ENCODE peak calls at places on chromosomes 3 and 15, in eight cellular contexts. O is cardiac fibroblast; V is trophoblast cell; C is ureter; T is effector memory CD4-positive, alpha-beta T cell; L is NCI-H446 treated with DMSO at 0.1 percent for 48 hours; W is effector CD8-positive, alpha-beta T cell; R is NCI-H1092. M is an unnamed sample.
A peak's percentile ranks its signal among the peaks of the same experiment; 100 is the strongest.

GRCh38 chr3:52317601-52318000 is 1.5 kb downstream of the DNAH1 start:
- DNase-seq in O (peak; percentile 39), L (no peak), R (no peak), C (peak; percentile 77), T (peak; percentile 47), V (peak; percentile 83), W (peak; percentile 58), M (peak; percentile 58)

GRCh38 chr3:146203761-146204160 is 42.8 kb upstream of the PLOD2 start:
- DNase-seq in C (no peak), L (no peak), W (no peak), V (no peak), O (no peak), T (no peak), R (no peak), M (no peak)

GRCh38 chr15:40087095-40087805 is 21.4 kb downstream of the BMF start:
- DNase-seq in C (no peak), W (no peak), L (no peak), O (no peak), V (no peak), T (no peak), R (no peak), M (no peak)

GRCh38 chr3:39978293-39978692 is 168.9 kb downstream of the MYRIP start:
- DNase-seq in O (no peak), R (no peak), C (no peak), T (no peak), W (no peak), L (no peak), V (no peak), M (no peak)

GRCh38 chr15:44340410-44340809 is 51.9 kb downstream of the GOLM2 start:
- DNase-seq in O (peak; percentile 85), R (no peak), V (peak; percentile 68), W (no peak), L (no peak), C (no peak), T (no peak), M (no peak)

GRCh38 chr3:183080628-183081027 is 18.7 kb downstream of the MCCC1 start:
- DNase-seq in V (no peak), O (no peak), T (no peak), C (no peak), L (no peak), W (no peak), R (no peak), M (no peak)

GRCh38 chr3:45947361-45947760 is 4.1 kb downstream of the CXCR6 start:
- DNase-seq in T (no peak), O (no peak), R (no peak), W (no peak), C (no peak), V (no peak), L (no peak), M (no peak)

GRCh38 chr3:114060906-114061655 is 4.5 kb downstream of the QTRT2 start:
- DNase-seq in R (no peak), T (no peak), V (no peak), C (no peak), W (no peak), L (no peak), O (no peak), M (no peak)

GRCh38 chr3:13650210-13651056 is 101.5 kb downstream of the FBLN2 start:
- DNase-seq in O (peak; percentile 69), V (peak; percentile 88), R (peak; percentile 67), C (peak; percentile 79), W (peak; percentile 78), L (no peak), T (peak; percentile 55), M (peak; percentile 46)

GRCh38 chr15:25054943-25055342 is 100.2 kb downstream of the SNRPN start:
- DNase-seq in R (no peak), L (no peak), V (no peak), W (no peak), T (no peak), O (no peak), C (peak; percentile 24), M (no peak)

GRCh38 chr3:11530153-11530721 is 113.5 kb downstream of the VGLL4 start:
- DNase-seq in L (no peak), O (peak; percentile 97), W (no peak), V (no peak), T (no peak), C (peak; percentile 81), R (no peak), M (no peak)

GRCh38 chr3:126567696-126568438 is 9.1 kb upstream of the C3orf22 start:
- DNase-seq in R (no peak), W (no peak), C (no peak), L (no peak), V (no peak), T (no peak), O (no peak), M (no peak)

GRCh38 chr15:25250011-25250596 is 188.7 kb downstream of the UBE3A start:
- DNase-seq in O (no peak), C (no peak), V (no peak), L (no peak), R (no peak), T (no peak), W (no peak), M (no peak)

GRCh38 chr3:187783098-187783497 is 37.8 kb upstream of the BCL6 start:
- DNase-seq in T (no peak), V (peak; percentile 84), C (no peak), W (no peak), L (peak; percentile 91), R (no peak), O (peak; percentile 77), M (no peak)

GRCh38 chr3:150449169-150449721 is 41.1 kb downstream of the TSC22D2 start:
- DNase-seq in C (no peak), T (no peak), W (no peak), V (peak; percentile 62), R (no peak), L (no peak), O (peak; percentile 73), M (no peak)

GRCh38 chr3:195187609-195188529 is 83.1 kb downstream of the XXYLT1 start:
- DNase-seq in V (peak; percentile 25), R (no peak), W (no peak), C (no peak), T (no peak), L (no peak), O (peak; percentile 69), M (no peak)

GRCh38 chr3:39150170-39150802 is 3.1 kb downstream of the CSRNP1 start:
- DNase-seq in W (no peak), C (no peak), T (no peak), V (no peak), R (no peak), O (no peak), L (no peak), M (no peak)

GRCh38 chr3:152331018-152331541 is 62.4 kb downstream of the MBNL1 start:
- DNase-seq in W (no peak), C (no peak), O (peak; percentile 93), V (peak; percentile 31), T (no peak), L (no peak), R (no peak), M (no peak)

GRCh38 chr3:14130230-14130629 is 5.4 kb downstream of the TMEM43 start:
- DNase-seq in V (no peak), R (no peak), O (no peak), T (no peak), L (no peak), C (no peak), W (no peak), M (no peak)

GRCh38 chr3:33879540-33879939 is 81.1 kb downstream of the PDCD6IP start:
- DNase-seq in W (no peak), O (no peak), T (no peak), C (no peak), V (no peak), R (no peak), L (no peak), M (no peak)

GRCh38 chr3:53226841-53227407 is 28.9 kb downstream of the TKT start:
- DNase-seq in V (no peak), R (no peak), O (no peak), T (no peak), C (no peak), W (no peak), L (no peak), M (no peak)

GRCh38 chr3:60391292-60391691 is 860.0 kb downstream of the FHIT start:
- DNase-seq in V (no peak), O (no peak), C (no peak), T (no peak), W (no peak), R (no peak), L (no peak), M (no peak)

GRCh38 chr15:64013179-64014043 is 32.9 kb downstream of the DAPK2 start:
- DNase-seq in C (no peak), T (no peak), O (no peak), V (peak; percentile 88), L (no peak), W (no peak), R (no peak), M (no peak)

GRCh38 chr3:188956839-188957489 is 214.8 kb upstream of the TPRG1 start:
- DNase-seq in V (peak; percentile 81), C (no peak), R (peak; percentile 7), W (no peak), T (no peak), L (peak; percentile 48), O (peak; percentile 86), M (no peak)

GRCh38 chr3:60009931-60010478 is 960.2 kb upstream of the CFAP20DC start:
- DNase-seq in L (no peak), V (no peak), O (no peak), T (no peak), C (no peak), W (no peak), R (no peak), M (no peak)

M was measured in T-helper 22 cell.